ENCODE peak calls at places on chromosomes 11 and 22, in nine cellular contexts. Z is CD4-positive, alpha-beta T cell; J is right lobe of liver; O is CD8-positive, alpha-beta T cell; L is mucosa of descending colon; N is endothelial cell; Y is heart left ventricle; C is neural progenitor cell; D is sigmoid colon. W is an unnamed sample.

GRCh38 chr11:7098235-7098832 is 9.5 kb downstream of the RBMXL2 start:
- DNase-seq in Z (no peak), D (no peak), Y (no peak), N (peak), J (no peak), C (peak), O (no peak), L (no peak), W (no peak)

GRCh38 chr11:133835258-133836075 is 9.8 kb downstream of the SPATA19 start:
- DNase-seq in O (no peak), Y (no peak), L (no peak), C (peak), D (no peak), Z (no peak), N (peak), J (no peak), W (no peak)

GRCh38 chr11:43735931-43736330 is 55.4 kb downstream of the HSD17B12 start:
- DNase-seq in Y (no peak), O (no peak), Z (no peak), J (no peak), N (no peak), C (no peak), D (no peak), L (no peak), W (no peak)

GRCh38 chr11:14956111-14956510 is 16.0 kb downstream of the CALCA start:
- DNase-seq in J (no peak), C (no peak), Z (no peak), O (no peak), D (no peak), N (no peak), L (no peak), Y (no peak), W (no peak)

GRCh38 chr11:67657300-67657699 is 6.8 kb upstream of the ACY3 start:
- DNase-seq in N (no peak), L (no peak), C (no peak), Y (no peak), Z (no peak), D (no peak), J (no peak), O (no peak), W (no peak)

GRCh38 chr11:7665473-7666291 is 7.6 kb downstream of the CYB5R2 start:
- DNase-seq in L (peak), Y (peak), O (peak), D (peak), Z (peak), C (peak), J (peak), N (peak), W (peak)

GRCh38 chr22:46845281-46846153 is 83.1 kb downstream of the TBC1D22A start:
- DNase-seq in O (no peak), D (no peak), N (no peak), L (no peak), Y (no peak), J (no peak), Z (no peak), C (no peak), W (no peak)

GRCh38 chr22:46614070-46614931 is 5.9 kb upstream of the GRAMD4 start:
- DNase-seq in J (no peak), N (no peak), O (peak), C (no peak), Z (peak), Y (no peak), D (no peak), L (no peak), W (no peak)

GRCh38 chr22:19691721-19692341 is 22.5 kb upstream of the SEPTIN5 start:
- DNase-seq in C (peak), N (no peak), O (no peak), Y (no peak), L (no peak), J (no peak), D (peak), Z (no peak), W (no peak)

GRCh38 chr11:133964946-133965632 is 8.3 kb upstream of the IGSF9B start:
- DNase-seq in D (peak), Y (no peak), J (no peak), Z (no peak), N (no peak), L (no peak), O (no peak), C (no peak), W (no peak)

GRCh38 chr11:17314232-17314547 is 37.4 kb upstream of the NCR3LG1 start:
- DNase-seq in N (no peak), Z (no peak), Y (no peak), D (no peak), L (no peak), J (no peak), C (no peak), O (no peak), W (no peak)

GRCh38 chr22:28232231-28232630 is 313.2 kb upstream of the PITPNB start:
- DNase-seq in C (peak), Z (no peak), J (no peak), L (no peak), Y (no peak), D (no peak), N (no peak), O (no peak), W (no peak)

GRCh38 chr22:24402460-24403192 is 24.8 kb upstream of the ADORA2A start:
- DNase-seq in L (peak), J (no peak), O (no peak), C (no peak), D (peak), Y (peak), Z (no peak), N (no peak), W (no peak)

GRCh38 chr11:128716661-128717210 is 22.9 kb downstream of the FLI1 start:
- DNase-seq in O (no peak), J (no peak), N (no peak), Y (no peak), Z (no peak), C (peak), D (no peak), L (peak), W (no peak)

GRCh38 chr11:104705475-104706195 is 192.6 kb downstream of the CASP12 start:
- DNase-seq in N (no peak), L (no peak), O (peak), J (no peak), Y (peak), Z (peak), D (no peak), C (no peak), W (no peak)

DNA sequence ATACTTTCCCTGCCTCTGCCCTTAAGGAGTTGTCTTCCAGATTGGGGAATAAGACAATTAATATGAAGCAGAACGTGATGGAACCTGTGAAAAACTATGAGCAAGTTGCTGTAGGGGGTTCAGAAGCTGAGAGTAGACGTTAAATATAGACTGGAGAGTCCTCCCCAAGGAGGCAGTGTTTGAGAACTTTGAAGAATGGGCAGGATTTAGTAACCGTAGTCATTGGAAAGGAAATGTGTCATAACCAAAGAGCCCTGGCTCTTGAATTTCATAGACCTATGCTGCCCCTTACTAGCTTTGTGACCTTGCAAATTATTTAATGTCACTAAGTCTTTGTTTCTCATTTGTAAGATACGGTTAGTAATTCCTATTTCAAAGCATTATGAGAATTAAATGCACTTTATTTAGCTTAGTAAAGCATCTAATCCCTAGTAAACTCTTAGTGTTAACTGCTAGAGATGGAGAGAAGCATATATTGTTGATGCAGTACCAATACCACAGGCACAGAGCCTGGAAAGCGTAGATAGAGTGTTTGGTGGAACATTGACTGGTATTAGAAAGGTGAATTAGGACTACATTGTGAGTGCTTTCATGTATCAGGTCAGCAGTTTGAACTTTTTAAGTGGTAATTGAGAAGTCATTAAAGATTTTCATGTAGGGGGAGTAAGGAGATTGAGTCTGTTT is 54.1 kb downstream of the MCAM start:
- DNase-seq in Y (no peak), N (no peak), C (no peak), D (no peak), J (no peak), O (no peak), L (no peak), Z (no peak), W (no peak)
- TF ChIP-seq CTCF in Y (no peak), N (no peak), C (no peak), D (no peak), J (no peak), O (no peak), L (no peak), Z (no peak), W (no peak)

DNA sequence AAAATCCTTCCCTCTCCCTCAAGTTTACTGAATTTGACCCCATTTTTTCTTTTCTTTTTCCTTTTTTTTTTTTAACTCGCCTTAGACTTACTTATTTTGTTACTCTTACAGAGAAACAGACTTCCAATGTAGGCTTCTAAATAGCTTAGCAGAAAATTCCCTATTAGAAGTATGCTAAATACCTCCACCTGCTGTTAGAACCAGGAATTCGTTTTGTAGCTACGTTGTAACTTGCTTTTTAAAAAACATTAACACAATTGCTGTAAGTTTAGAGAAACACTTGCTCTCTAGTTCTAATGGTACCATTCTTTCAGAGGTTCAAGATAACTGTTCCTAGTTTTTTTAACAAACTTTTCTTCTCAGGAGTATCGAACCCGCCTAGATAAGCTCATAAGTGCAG is 324.2 kb downstream of the DCDC1 start:
- DNase-seq in L (no peak), N (no peak), O (no peak), D (no peak), C (peak), Z (no peak), Y (no peak), J (no peak), W (no peak)
- TF ChIP-seq CTCF in L (no peak), N (peak), O (no peak), D (no peak), C (peak), Z (no peak), Y (no peak), J (peak), W (peak)

GRCh38 chr22:43745783-43746356 is 66.2 kb downstream of the EFCAB6 start:
- DNase-seq in Y (no peak), J (no peak), Z (no peak), O (no peak), D (no peak), N (no peak), C (no peak), L (no peak), W (no peak)

GRCh38 chr22:43740587-43741270 is 71.4 kb downstream of the EFCAB6 start:
- DNase-seq in N (no peak), C (no peak), O (no peak), Z (no peak), Y (no peak), J (no peak), L (no peak), D (no peak), W (no peak)

GRCh38 chr22:43743929-43744643 is 68.0 kb downstream of the EFCAB6 start:
- DNase-seq in L (no peak), O (no peak), Y (no peak), C (no peak), D (no peak), J (no peak), N (no peak), Z (no peak), W (no peak)

GRCh38 chr22:43742551-43742950 is 69.6 kb downstream of the EFCAB6 start:
- DNase-seq in O (no peak), Z (no peak), D (no peak), C (no peak), J (no peak), Y (no peak), L (no peak), N (no peak), W (no peak)

GRCh38 chr22:43743131-43743530 is 69.0 kb downstream of the EFCAB6 start:
- DNase-seq in J (no peak), L (no peak), Y (no peak), D (no peak), O (no peak), Z (no peak), N (peak), C (peak), W (no peak)
- TF ChIP-seq CTCF in J (no peak), L (no peak), Y (no peak), D (no peak), O (no peak), Z (no peak), N (peak), C (peak), W (peak)

GRCh38 chr11:47233051-47233450 is 15.6 kb downstream of the ACP2 start:
- DNase-seq in O (no peak), D (no peak), J (peak), Y (no peak), Z (no peak), L (no peak), N (no peak), C (no peak), W (no peak)

GRCh38 chr11:47234669-47235075 is 13.9 kb downstream of the ACP2 start:
- DNase-seq in Y (peak), N (no peak), D (peak), J (peak), Z (peak), L (no peak), O (peak), C (no peak), W (no peak)

GRCh38 chr11:47236482-47236881 is 12.1 kb downstream of the ACP2 start:
- DNase-seq in D (no peak), O (no peak), Y (no peak), L (no peak), J (no peak), Z (no peak), N (no peak), C (no peak), W (no peak)

GRCh38 chr11:47235163-47235562 is 13.5 kb downstream of the ACP2 start:
- DNase-seq in C (no peak), Z (no peak), D (no peak), N (no peak), Y (no peak), J (no peak), L (no peak), O (no peak), W (no peak)

GRCh38 chr11:47233989-47234668 is 14.5 kb downstream of the ACP2 start:
- DNase-seq in L (no peak), O (no peak), C (peak), Y (peak), D (no peak), N (peak), Z (no peak), J (no peak), W (no peak)
- TF ChIP-seq CTCF in L (no peak), O (no peak), C (peak), Y (peak), D (peak), N (no peak), Z (peak), J (peak), W (peak)

DNA sequence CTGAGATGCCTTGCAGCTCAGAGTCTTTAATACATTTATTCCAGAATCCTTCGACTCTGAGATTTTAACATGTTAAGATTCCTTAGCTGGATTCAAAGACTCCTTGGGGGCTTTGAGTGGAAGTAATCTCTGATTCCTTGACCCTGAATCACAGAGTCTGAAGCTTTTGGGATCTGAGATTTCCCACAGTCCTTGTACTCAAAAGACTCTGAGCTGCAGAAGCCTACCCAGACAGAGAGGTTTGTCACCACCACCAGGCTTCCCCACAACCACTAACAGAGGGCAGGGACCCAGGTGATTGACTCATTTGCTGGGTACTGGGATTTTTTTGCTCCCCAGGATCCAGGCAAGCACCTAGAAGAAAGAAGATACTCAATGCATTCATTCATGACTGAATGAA is 1.4 kb upstream of the SERPINH1 start:
- DNase-seq in L (no peak), O (no peak), Y (no peak), C (no peak), D (no peak), J (no peak), Z (no peak), N (no peak), W (no peak)
- TF ChIP-seq CTCF in L (no peak), O (no peak), Y (no peak), C (no peak), D (no peak), J (no peak), Z (no peak), N (no peak), W (no peak)

DNA sequence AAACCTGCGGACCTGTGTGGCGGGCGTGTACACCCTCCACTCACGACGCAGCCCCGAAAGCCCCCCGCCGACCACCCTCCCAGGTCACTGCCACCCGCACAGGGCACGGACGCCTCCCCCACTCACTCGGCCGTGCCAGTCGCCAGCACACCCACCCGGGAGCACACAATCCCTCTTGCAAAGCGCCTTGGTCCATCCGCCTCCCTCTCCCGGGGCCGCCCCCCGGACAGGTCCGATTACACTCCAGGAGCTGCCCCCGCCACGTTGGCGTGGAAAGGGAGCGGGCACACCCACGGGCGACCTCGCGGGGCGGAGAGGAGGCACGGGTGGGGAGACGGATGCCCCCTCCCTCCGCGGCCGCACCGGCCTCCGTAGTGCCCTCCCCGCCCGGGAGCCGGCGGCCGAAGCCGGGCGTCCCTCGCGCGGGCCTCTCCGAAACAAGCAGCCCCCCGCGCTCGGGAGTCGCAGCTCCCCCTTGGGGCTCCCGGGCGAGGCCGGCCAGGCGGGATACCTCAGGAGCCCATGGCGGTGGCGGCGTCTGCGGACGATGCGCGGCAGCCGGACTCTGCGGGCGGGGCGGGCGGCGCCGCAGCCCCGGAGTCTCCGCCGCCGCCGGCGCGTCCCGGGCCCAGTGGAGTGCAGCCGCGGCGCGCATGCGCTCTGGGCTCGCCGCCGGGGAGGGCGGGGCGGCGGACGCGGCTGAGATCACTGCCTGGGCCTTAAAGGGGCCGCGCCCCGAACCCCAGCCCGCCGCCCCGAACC is at the start of gene TMEM184B:
- DNase-seq in N (peak), Z (peak), J (peak), D (peak), O (peak), L (peak), C (peak), Y (peak), W (peak)
- TF ChIP-seq CTCF in N (no peak), Z (no peak), J (no peak), D (no peak), O (no peak), L (no peak), C (no peak), Y (no peak), W (no peak)

DNA sequence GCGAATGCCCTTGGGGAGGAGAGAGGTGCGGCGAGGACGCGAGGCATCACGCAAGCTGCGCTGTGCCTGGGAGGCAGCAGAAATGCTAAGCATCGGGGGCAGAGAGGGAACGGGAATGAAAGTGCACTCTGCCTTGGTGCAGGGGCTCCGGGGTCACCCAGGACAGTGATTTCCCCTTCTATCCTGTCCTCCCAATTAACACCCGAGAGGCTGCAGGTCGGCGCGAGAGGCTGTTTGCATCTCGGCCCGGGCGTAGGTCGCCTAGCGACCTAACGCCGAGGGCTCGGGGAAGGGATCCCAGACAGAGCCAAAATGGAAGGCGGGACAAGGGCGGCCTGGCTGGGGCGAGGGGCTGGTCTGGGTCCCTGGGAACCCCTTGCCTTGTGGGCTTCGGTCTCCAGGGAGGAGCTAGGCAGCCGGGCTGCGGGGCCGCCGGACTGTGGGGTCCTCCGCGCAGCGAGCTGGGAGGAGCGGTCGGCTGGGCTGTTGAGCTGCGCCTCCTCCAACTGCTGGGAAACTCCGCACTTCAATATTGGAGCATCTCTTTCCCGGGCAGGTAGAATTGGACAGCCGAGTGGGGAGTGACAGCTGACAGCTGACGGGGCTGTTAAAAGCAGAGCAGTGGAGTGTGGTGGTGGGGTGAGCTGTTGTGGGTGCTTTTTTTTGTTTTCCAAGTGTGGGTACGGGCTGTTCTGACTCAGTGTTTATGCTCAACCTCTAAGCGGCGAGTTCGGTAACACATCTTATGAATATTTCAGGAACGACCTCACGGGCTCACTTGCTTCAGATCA is 694 bp downstream of the ELMOD1 start:
- DNase-seq in J (no peak), L (no peak), N (peak), Z (no peak), Y (no peak), D (no peak), C (peak), O (no peak), W (no peak)
- TF ChIP-seq CTCF in J (no peak), L (no peak), N (no peak), Z (no peak), Y (no peak), D (no peak), C (no peak), O (no peak), W (no peak)